ENCODE peak calls at places on chromosomes 2 and 18, in five cellular contexts. L is HL-60; F is astrocyte; T is CD8-positive, alpha-beta T cell; X is HepG2. D is an unnamed sample.

GRCh38 chr2:128638741-128639477 is 320.2 kb upstream of the HS6ST1 start:
- DNase-seq in L (no peak), F (no peak), T (no peak), X (no peak), D (peak)

GRCh38 chr18:79421275-79421857 is 25.6 kb downstream of the NFATC1 start:
- DNase-seq in L (no peak), X (no peak), F (no peak), T (no peak), D (no peak)

GRCh38 chr2:64019975-64020281 is 700 bp upstream of the VPS54 start:
- DNase-seq in L (no peak), X (no peak), T (no peak), F (peak), D (no peak)

GRCh38 chr2:42186945-42187632 is 17.9 kb downstream of the EML4 start:
- DNase-seq in X (no peak), T (no peak), L (no peak), F (no peak), D (no peak)

GRCh38 chr2:145807978-145808377 is 1288.1 kb upstream of the ZEB2 start:
- DNase-seq in X (no peak), F (peak), L (no peak), T (no peak), D (no peak)

GRCh38 chr2:231467016-231467545 is 2.8 kb upstream of the NCL start:
- DNase-seq in T (no peak), F (no peak), L (no peak), X (no peak), D (no peak)

GRCh38 chr2:240435955-240436625 is 627 bp downstream of the GPC1 start:
- DNase-seq in T (no peak), L (no peak), F (peak), X (no peak), D (no peak)

GRCh38 chr2:60355849-60356261 is 197.6 kb downstream of the BCL11A start:
- DNase-seq in X (no peak), T (no peak), F (no peak), L (peak), D (no peak)

GRCh38 chr2:152459116-152459515 is 124.1 kb downstream of the FMNL2 start:
- DNase-seq in T (no peak), L (no peak), X (no peak), F (no peak), D (no peak)

GRCh38 chr2:29317077-29317517 is 201.9 kb downstream of the CLIP4 start:
- DNase-seq in F (peak), T (no peak), X (no peak), L (peak), D (no peak)

GRCh38 chr18:55290898-55291297 is 297.1 kb downstream of the TCF4 start:
- DNase-seq in X (no peak), T (no peak), F (peak), L (no peak), D (no peak)

GRCh38 chr2:33062665-33063249 is 116.0 kb downstream of the LTBP1 start:
- DNase-seq in L (no peak), F (peak), X (no peak), T (no peak), D (no peak)

GRCh38 chr18:29003194-29003593 is 826.3 kb upstream of the CDH2 start:
- DNase-seq in X (no peak), T (no peak), L (no peak), F (no peak), D (no peak)

GRCh38 chr2:47288864-47289263 is 114.1 kb upstream of the MSH2 start:
- DNase-seq in T (no peak), X (no peak), F (peak), L (no peak), D (no peak)

GRCh38 chr2:237486334-237486818 is 675 bp upstream of the MLPH start:
- DNase-seq in T (no peak), X (no peak), F (no peak), L (no peak), D (no peak)

GRCh38 chr2:130152816-130153595 is 8.1 kb upstream of the CCDC74B start:
- DNase-seq in F (no peak), T (no peak), L (no peak), X (no peak), D (no peak)

GRCh38 chr2:80573167-80573566 is 268.6 kb upstream of the LRRTM1 start:
- DNase-seq in T (no peak), X (no peak), F (no peak), L (no peak), D (no peak)

GRCh38 chr18:28114472-28114871 is 62.5 kb downstream of the CDH2 start:
- DNase-seq in X (no peak), T (no peak), F (peak), L (no peak), D (no peak)

GRCh38 chr2:101361519-101361918 is 25.8 kb downstream of the CREG2 start:
- DNase-seq in F (no peak), X (no peak), T (no peak), L (no peak), D (no peak)

GRCh38 chr2:234512884-234513669 is 16.2 kb upstream of the ARL4C start:
- DNase-seq in T (no peak), F (peak), X (no peak), L (no peak), D (no peak)

GRCh38 chr2:7037340-7038333 is 120.4 kb downstream of the RNF144A start:
- DNase-seq in F (peak), X (peak), T (peak), L (peak), D (peak)

GRCh38 chr2:73260338-73260984 is 23.8 kb downstream of the FBXO41 start:
- DNase-seq in L (peak), X (peak), T (no peak), F (peak), D (no peak)

GRCh38 chr18:74252032-74252380 is 39.8 kb downstream of the CYB5A start:
- DNase-seq in L (no peak), X (no peak), T (no peak), F (peak), D (no peak)

GRCh38 chr18:9898792-9899549 is 13.2 kb downstream of the TXNDC2 start:
- DNase-seq in X (peak), F (peak), L (peak), T (no peak), D (no peak)

GRCh38 chr2:100200985-100201384 is 58.6 kb upstream of the AFF3 start:
- DNase-seq in X (no peak), F (peak), L (no peak), T (no peak), D (no peak)

GRCh38 chr2:108370080-108370479 is 7.7 kb upstream of the SULT1C4 start:
- DNase-seq in X (peak), L (no peak), T (no peak), F (no peak), D (no peak)

GRCh38 chr2:36482576-36483214 is 115.3 kb downstream of the FEZ2 start:
- DNase-seq in F (peak), L (no peak), X (peak), T (no peak), D (no peak)

GRCh38 chr2:30771200-30771599 is 36.0 kb downstream of the CAPN13 start:
- DNase-seq in X (no peak), F (no peak), T (no peak), L (no peak), D (no peak)

GRCh38 chr2:221529177-221529942 is 42.7 kb downstream of the EPHA4 start:
- DNase-seq in F (no peak), L (no peak), X (no peak), T (no peak), D (no peak)

GRCh38 chr2:26422947-26423629 is 21.4 kb downstream of the DRC1 start:
- DNase-seq in X (no peak), F (no peak), T (no peak), L (no peak), D (no peak)

GRCh38 chr2:233199870-233200269 is 51.6 kb upstream of the ATG16L1 start:
- DNase-seq in L (no peak), X (no peak), T (no peak), F (no peak), D (no peak)

GRCh38 chr18:8816805-8817204 is 111.4 kb downstream of the MTCL1 start:
- DNase-seq in T (no peak), X (no peak), F (peak), L (no peak), D (no peak)

GRCh38 chr2:119142822-119143221 is 15.7 kb downstream of the C1QL2 start:
- DNase-seq in T (no peak), L (no peak), F (no peak), X (peak), D (no peak)

GRCh38 chr18:5309888-5310470 is 14.5 kb upstream of the ZBTB14 start:
- DNase-seq in F (no peak), L (peak), T (peak), X (no peak), D (no peak)

GRCh38 chr2:240856151-240856980 is 12.3 kb upstream of the AGXT start:
- DNase-seq in F (no peak), L (no peak), X (peak), T (no peak), D (no peak)

GRCh38 chr18:62634991-62635630 is 80.2 kb upstream of the PHLPP1 start:
- DNase-seq in X (peak), T (no peak), F (no peak), L (no peak), D (no peak)

GRCh38 chr2:108538000-108538625 is 3.8 kb downstream of the LIMS1 start:
- DNase-seq in X (no peak), F (no peak), T (no peak), L (no peak), D (no peak)

GRCh38 chr2:148789059-148789458 is 86.0 kb upstream of the KIF5C start:
- DNase-seq in F (no peak), L (no peak), X (no peak), T (no peak), D (no peak)

GRCh38 chr2:237500681-237501424 is 13.8 kb downstream of the MLPH start:
- DNase-seq in T (no peak), X (no peak), F (peak), L (no peak), D (no peak)

GRCh38 chr2:60553992-60554648 is 666 bp upstream of the BCL11A start:
- DNase-seq in T (no peak), F (peak), X (no peak), L (peak), D (peak)

GRCh38 chr2:68195096-68195495 is 37.4 kb downstream of the PNO1 start:
- DNase-seq in L (no peak), F (peak), T (no peak), X (no peak), D (no peak)

GRCh38 chr2:68200157-68200787 is 42.6 kb downstream of the PNO1 start:
- DNase-seq in F (no peak), T (no peak), L (peak), X (no peak), D (no peak)

GRCh38 chr2:68193144-68193543 is 35.5 kb downstream of the PNO1 start:
- DNase-seq in X (no peak), F (peak), T (no peak), L (no peak), D (no peak)

GRCh38 chr2:68193774-68194372 is 36.2 kb downstream of the PNO1 start:
- DNase-seq in X (no peak), T (no peak), L (no peak), F (peak), D (no peak)

DNA sequence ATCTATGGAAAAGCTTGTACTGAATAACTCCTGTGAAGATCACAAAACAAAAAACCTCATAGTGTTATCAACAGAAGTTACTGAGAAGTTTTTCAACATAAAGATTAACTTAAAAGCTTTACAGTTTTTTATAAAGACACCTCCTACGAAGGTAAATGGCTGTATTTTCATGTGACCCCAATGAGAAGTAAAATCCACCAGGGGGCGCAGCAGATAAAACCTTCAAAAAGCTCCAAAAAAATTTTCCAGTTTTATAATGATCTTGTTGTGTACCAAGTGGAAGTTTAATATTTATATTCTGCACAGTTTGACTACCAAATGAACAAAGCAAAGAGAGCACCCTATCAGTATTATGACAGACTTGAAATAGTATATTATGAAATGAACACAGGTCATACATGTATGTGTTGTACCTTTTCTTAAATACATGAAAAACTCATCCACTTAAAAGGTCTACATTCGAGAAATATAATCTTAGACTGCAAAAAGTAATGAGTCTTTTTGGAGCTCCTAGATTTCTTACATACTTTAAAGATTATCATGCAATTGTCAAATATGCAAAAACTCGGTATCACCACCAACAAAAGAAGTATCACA is 38.5 kb downstream of the PNO1 start:
- DNase-seq in T (peak), F (peak), X (peak), L (peak), D (no peak)
- TF ChIP-seq CTCF in T (peak), F (peak), X (no peak), L (peak), D (peak)

DNA sequence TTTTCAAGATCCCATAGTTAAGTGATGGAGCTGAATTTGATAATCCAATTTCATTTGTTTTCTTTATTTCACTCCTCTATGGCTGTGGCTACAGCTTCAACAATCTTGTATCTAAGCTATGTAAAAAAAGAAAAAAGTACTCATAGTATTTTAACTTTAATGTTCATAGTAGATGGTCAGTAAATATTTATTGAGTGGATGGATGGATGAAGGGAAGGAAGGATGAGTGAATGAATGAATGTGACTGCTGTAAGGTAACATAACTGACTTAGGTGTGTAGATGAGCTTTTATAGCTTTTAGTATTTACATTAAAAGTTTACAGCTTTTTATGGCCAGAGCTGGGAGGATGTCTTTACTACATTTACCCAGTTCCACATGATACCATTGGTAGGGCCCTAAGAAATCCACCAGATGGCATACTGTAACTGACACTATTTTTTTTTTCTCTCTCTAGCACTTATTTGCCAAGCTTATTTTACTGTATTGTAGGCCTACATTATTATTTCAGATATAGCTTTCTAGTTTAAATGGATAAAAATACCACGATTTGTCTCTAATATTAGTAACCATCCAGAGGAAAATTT is 13.4 kb upstream of the HRH4 start:
- DNase-seq in X (no peak), L (no peak), T (no peak), F (no peak), D (no peak)
- TF ChIP-seq CTCF in X (no peak), L (peak), T (no peak), F (peak), D (no peak)

DNA sequence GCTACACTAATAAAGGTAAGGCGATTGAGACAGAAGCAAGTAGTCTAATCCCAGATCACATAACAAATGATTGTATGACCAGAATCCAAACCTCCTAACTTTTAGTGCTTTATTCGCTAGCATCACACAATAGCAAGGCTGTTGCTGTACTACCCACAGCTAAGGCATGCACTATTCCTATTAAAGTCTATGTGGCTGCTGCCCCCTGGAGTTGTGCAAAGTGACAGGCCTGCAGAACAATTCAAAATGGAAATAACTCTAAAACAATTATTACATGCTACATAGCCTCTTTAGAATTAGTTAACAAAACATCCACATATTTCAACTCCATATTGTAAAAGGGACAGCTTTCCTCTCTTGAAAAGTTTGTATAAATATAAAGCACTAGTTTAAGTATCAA is 6.0 kb downstream of the ERBB4 start:
- DNase-seq in X (no peak), L (no peak), F (no peak), T (no peak), D (no peak)
- TF ChIP-seq CTCF in X (no peak), L (no peak), F (no peak), T (no peak), D (no peak)

DNA sequence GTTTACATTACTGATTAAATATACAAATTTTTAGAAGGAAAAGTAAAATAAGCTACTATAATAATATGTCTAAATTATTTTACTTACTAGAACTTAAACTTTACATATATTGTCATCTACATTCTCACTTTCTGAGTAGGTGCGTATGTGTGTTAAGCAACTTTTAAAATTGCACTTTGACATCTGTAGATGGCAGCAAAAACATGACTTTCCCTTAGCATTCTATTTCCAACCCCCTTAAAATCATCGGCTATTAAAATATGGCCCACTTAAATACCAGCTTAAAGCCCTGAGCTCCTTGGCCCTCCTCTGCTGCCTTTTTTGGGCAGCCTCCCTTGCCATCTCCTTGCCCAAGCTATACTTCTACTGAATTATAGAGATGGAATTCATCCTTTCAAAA is 78.0 kb downstream of the UPP2 start:
- DNase-seq in X (peak), F (no peak), T (no peak), L (no peak), D (no peak)
- TF ChIP-seq CTCF in X (peak), F (peak), T (no peak), L (no peak), D (no peak)

DNA sequence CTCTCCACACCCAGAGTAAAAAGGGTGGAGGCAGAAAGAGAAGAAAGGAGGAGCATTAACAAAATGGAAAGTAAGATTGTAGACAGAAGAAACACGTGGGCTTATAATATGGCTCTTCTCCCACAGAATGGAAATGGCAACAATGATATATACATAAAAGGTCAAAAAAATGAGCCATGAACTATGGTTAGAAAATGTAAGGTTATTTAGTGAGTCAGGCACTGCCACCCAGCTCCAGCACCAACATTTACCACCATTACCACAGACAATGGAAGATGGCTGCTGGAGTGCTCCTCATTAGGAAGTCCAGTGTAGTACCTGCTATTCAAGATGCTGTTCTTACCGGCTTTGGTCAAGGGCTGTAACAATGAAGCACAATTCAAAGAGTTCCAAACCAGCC is 258.0 kb downstream of the ZEB2 start:
- DNase-seq in X (no peak), T (no peak), F (no peak), L (no peak), D (no peak)
- TF ChIP-seq CTCF in X (no peak), T (no peak), F (no peak), L (no peak), D (no peak)

GRCh38 chr18:13305326-13305725 is 86.8 kb downstream of the LDLRAD4 start:
- DNase-seq in X (no peak), L (no peak), T (no peak), F (no peak), D (no peak)

GRCh38 chr18:13300796-13301195 is 82.2 kb downstream of the LDLRAD4 start:
- DNase-seq in X (no peak), T (no peak), F (no peak), L (no peak), D (no peak)

GRCh38 chr18:13303761-13304364 is 85.3 kb downstream of the LDLRAD4 start:
- DNase-seq in T (no peak), F (no peak), L (no peak), X (no peak), D (no peak)

GRCh38 chr18:13301691-13302469 is 83.3 kb downstream of the LDLRAD4 start:
- DNase-seq in X (no peak), L (no peak), F (no peak), T (no peak), D (no peak)

GRCh38 chr18:13302611-13303267 is 84.2 kb downstream of the LDLRAD4 start:
- DNase-seq in L (peak), T (no peak), F (no peak), X (no peak), D (no peak)
- TF ChIP-seq CTCF in L (no peak), T (no peak), F (no peak), X (no peak), D (no peak)

GRCh38 chr2:217890445-217890844 is 112.3 kb downstream of the TNS1 start:
- DNase-seq in F (peak), X (peak), T (no peak), L (no peak), D (no peak)
- TF ChIP-seq CTCF in F (peak), X (peak), T (no peak), L (no peak), D (no peak)

DNA sequence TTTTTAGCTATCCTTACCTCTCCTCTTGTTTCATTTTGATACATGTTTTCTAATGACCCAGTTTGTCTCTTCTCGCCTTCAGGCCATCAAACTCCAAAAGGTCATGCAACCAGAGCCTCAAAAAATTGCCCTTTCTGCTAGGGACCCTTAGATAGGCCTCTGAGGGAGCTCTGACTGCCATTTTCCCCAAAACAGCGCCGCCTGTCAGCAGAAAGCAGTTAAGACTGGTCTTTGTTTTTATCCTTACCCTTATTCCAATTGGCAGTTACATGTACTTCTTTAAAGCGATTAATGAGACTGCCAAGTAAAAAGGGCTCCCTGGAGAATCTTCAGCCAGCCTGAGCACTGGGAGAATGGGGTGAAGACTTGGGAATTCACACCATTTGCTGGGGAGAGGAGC is 55.1 kb upstream of the RIT2 start:
- DNase-seq in F (no peak), T (no peak), L (no peak), X (no peak), D (no peak)
- TF ChIP-seq CTCF in F (no peak), T (no peak), L (no peak), X (no peak), D (no peak)

D was measured in natural killer cell.